ENCODE peak calls at places on chromosome 17, in five cellular contexts. K is spleen, U is brain microvascular endothelial cell, D is pancreas, E is mesothelial cell of epicardium. L is an unnamed sample.

GRCh38 chr17:78873519-78874340 is 29.3 kb downstream of the CEP295NL start:
- DNase-seq in K (no peak), U (peak; percentile 21), D (peak; percentile 90), E (no peak), L (no peak)

GRCh38 chr17:44334315-44335181 is 9.9 kb upstream of the SLC25A39 start:
- DNase-seq in K (peak; percentile 73), U (no peak), D (no peak), E (no peak), L (no peak)

GRCh38 chr17:27609606-27610303 is 21.2 kb upstream of the LGALS9 start:
- DNase-seq in K (peak; percentile 76), U (no peak), D (no peak), E (no peak), L (no peak)

GRCh38 chr17:81537343-81537855 is 9.2 kb downstream of the FSCN2 start:
- DNase-seq in K (peak; percentile 87), U (no peak), D (peak; percentile 88), E (no peak), L (no peak)

GRCh38 chr17:52751051-52751450 is 592.5 kb upstream of the CA10 start:
- DNase-seq in K (peak; percentile 59), U (no peak), D (no peak), E (no peak), L (no peak)

GRCh38 chr17:39062846-39063680 is 88.4 kb downstream of the PLXDC1 start:
- DNase-seq in K (no peak), U (no peak), D (no peak), E (no peak), L (no peak)

GRCh38 chr17:61205931-61206330 is 193.7 kb upstream of the TBX2 start:
- DNase-seq in K (no peak), U (no peak), D (no peak), E (no peak), L (no peak)

GRCh38 chr17:78403822-78404221 is 25.4 kb downstream of the PGS1 start:
- DNase-seq in K (no peak), U (no peak), D (no peak), E (no peak), L (no peak)

GRCh38 chr17:1710807-1711553 is 803 bp upstream of the TLCD2 start:
- DNase-seq in K (no peak), U (no peak), D (no peak), E (no peak), L (no peak)

GRCh38 chr17:14301279-14301760 is 439 bp downstream of the HS3ST3B1 start:
- DNase-seq in K (no peak), U (no peak), D (no peak), E (no peak), L (peak; percentile 71)
- TF ChIP-seq CTCF in K (no peak), U (peak; percentile 2), D (no peak), E (no peak), L (peak; percentile 27)

DNA sequence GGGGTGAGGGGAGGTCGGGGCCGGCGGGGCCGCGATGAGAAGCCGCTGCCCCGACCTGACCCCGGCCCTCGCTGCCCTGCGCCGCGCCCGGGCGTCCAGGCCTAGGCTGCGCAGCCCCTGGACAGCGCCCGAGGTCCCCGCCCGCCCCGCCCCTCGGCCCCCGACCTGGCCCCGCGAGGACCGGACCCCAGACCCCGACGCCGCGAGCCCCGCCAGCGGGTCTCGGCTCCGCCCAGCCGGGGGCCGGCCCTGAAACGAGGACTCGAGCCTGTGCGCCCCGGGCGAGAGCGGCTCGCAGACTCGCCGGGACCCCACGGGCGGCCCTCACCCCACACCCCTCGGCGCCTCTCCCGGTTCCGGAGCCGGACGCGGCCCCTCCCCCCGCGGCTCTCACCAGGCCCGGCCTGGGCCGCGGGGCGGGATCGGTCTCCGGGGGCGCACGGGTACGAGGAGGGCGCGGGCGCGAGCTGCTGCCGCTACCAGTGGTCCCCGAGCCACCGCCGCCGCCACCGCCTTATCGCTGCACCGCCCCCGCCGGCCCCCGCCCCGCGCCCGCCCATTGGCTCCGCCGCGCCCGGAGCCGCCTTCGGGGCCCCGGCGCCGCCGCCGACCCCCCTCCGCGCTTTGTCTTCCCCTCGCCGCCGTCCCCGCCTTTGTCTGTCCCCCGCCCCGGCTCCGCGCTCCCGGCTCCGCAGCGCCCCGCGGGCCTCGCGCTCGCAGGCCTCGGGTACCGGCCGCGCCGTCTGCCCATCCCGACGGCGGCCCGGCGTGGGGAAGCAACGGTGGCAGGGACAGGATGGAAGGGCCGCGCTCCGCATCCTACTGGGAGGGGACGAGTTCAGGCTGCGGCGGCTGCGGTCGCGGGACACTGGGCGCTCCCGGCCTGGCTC is at the start of gene LIMD2:
- DNase-seq in K (peak; percentile 97), U (no peak), D (peak; percentile 56), E (peak; percentile 51), L (no peak)
- TF ChIP-seq CTCF in K (no peak), U (no peak), D (no peak), E (no peak), L (no peak)

GRCh38 chr17:72761893-72762622 is 330.4 kb downstream of the SLC39A11 start:
- DNase-seq in K (no peak), U (no peak), D (no peak), E (no peak), L (no peak)
- TF ChIP-seq CTCF in K (no peak), U (no peak), D (no peak), E (no peak), L (no peak)

GRCh38 chr17:75898791-75899190 is 2.0 kb upstream of the TRIM65 start:
- DNase-seq in K (no peak), U (no peak), D (no peak), E (no peak), L (peak; percentile 68)

GRCh38 chr17:75899353-75899752 is 2.6 kb upstream of the TRIM65 start:
- DNase-seq in K (peak; percentile 71), U (no peak), D (no peak), E (no peak), L (peak; percentile 56)

GRCh38 chr17:75898065-75898464 is 1.3 kb upstream of the TRIM65 start:
- DNase-seq in K (no peak), U (no peak), D (no peak), E (no peak), L (peak; percentile 62)

GRCh38 chr17:75896360-75897075 is at the start of gene TRIM65:
- DNase-seq in K (peak; percentile 97), U (peak; percentile 56), D (peak; percentile 89), E (no peak), L (peak; percentile 84)

GRCh38 chr17:75897076-75898019 is 597 bp upstream of the TRIM65 start:
- DNase-seq in K (peak; percentile 76), U (no peak), D (no peak), E (no peak), L (peak; percentile 66)
- TF ChIP-seq CTCF in K (no peak), U (no peak), D (no peak), E (no peak), L (no peak)

GRCh38 chr17:21525464-21526130 is 149.4 kb downstream of the KCNJ12 start:
- DNase-seq in K (no peak), U (no peak), D (no peak), E (no peak), L (no peak)
- TF ChIP-seq CTCF in K (no peak), U (peak; percentile 17), D (no peak), E (no peak), L (peak; percentile 47)

L was measured in type B pancreatic cell.